ENCODE peak calls at places on chromosomes 4 and X, in six cellular contexts. A, K, X, Q, V and T are unnamed samples.
A peak's percentile ranks its signal among the peaks of the same experiment; 100 is the strongest.

GRCh38 chr4:21507439-21507838 is 441.1 kb downstream of the KCNIP4 start:
- DNase-seq in X (peak; percentile 10), Q (no peak), K (no peak), A (no peak), V (peak; percentile 47), T (no peak)

GRCh38 chr4:106601519-106601918 is 232.9 kb upstream of the GIMD1 start:
- DNase-seq in V (no peak), A (no peak), X (no peak), Q (no peak), K (no peak), T (no peak)

GRCh38 chrX:107738768-107739167 is 36.8 kb downstream of the TSC22D3 start:
- DNase-seq in V (no peak), Q (no peak), X (no peak), K (no peak), A (no peak), T (no peak)

GRCh38 chrX:153598541-153599191 is at the start of gene CCNQ:
- DNase-seq in K (no peak), A (no peak), Q (peak; percentile 70), X (peak; percentile 60), V (peak; percentile 10), T (peak; percentile 5)

GRCh38 chr4:98961770-98962169 is 32.8 kb upstream of the EIF4E start:
- DNase-seq in K (no peak), A (no peak), X (no peak), V (no peak), Q (no peak), T (no peak)

GRCh38 chr4:150938873-150939499 is 76.1 kb downstream of the LRBA start:
- DNase-seq in A (no peak), X (no peak), V (peak; percentile 9), Q (no peak), K (no peak), T (no peak)

GRCh38 chr4:109296545-109296944 is 5.9 kb downstream of the COL25A1 start:
- DNase-seq in K (no peak), A (no peak), Q (no peak), X (no peak), V (no peak), T (no peak)

GRCh38 chrX:148771440-148771839 is 271.0 kb downstream of the AFF2 start:
- DNase-seq in V (no peak), Q (no peak), K (no peak), A (no peak), X (no peak), T (no peak)

GRCh38 chrX:41259516-41259915 is 74.4 kb upstream of the DDX3X start:
- DNase-seq in A (no peak), X (no peak), K (no peak), V (no peak), Q (no peak), T (no peak)

GRCh38 chrX:41258871-41259270 is 75.1 kb upstream of the DDX3X start:
- DNase-seq in K (no peak), Q (no peak), X (no peak), V (no peak), A (no peak), T (no peak)

GRCh38 chrX:41258281-41258680 is 75.7 kb upstream of the DDX3X start:
- DNase-seq in K (no peak), X (no peak), Q (no peak), V (no peak), A (no peak), T (no peak)
- H3K36me3 ChIP-seq in K (no peaks in the 10 kb centered on the region), X (no peaks in the 10 kb centered on the region), Q (no peaks in the 10 kb centered on the region), V (no peaks in the 10 kb centered on the region), A (no peaks in the 10 kb centered on the region), T (no peaks in the 10 kb centered on the region)

GRCh38 chr4:1983846-1984405 is 24.8 kb downstream of the NELFA start:
- DNase-seq in K (peak; percentile 23), X (no peak), A (no peak), V (no peak), Q (no peak), T (no peak)

GRCh38 chr4:1980561-1981041 is 28.2 kb downstream of the NELFA start:
- DNase-seq in X (no peak), V (no peak), Q (no peak), A (no peak), K (peak; percentile 19), T (no peak)

GRCh38 chr4:1981251-1982055 is 27.3 kb downstream of the NELFA start:
- DNase-seq in X (peak; percentile 63), V (peak; percentile 19), K (peak; percentile 30), Q (no peak), A (no peak), T (no peak)

GRCh38 chr4:1983053-1983845 is 25.5 kb downstream of the NELFA start:
- DNase-seq in V (no peak), A (no peak), K (peak; percentile 29), X (no peak), Q (no peak), T (no peak)

GRCh38 chr4:1982124-1983052 is 26.4 kb downstream of the NELFA start:
- DNase-seq in V (no peak), X (no peak), A (no peak), K (no peak), Q (no peak), T (no peak)
- H3K36me3 ChIP-seq in V (peaks cover 47% of the 10 kb centered on the region), X (peaks cover 3% of the 10 kb centered on the region), A (peaks cover 4% of the 10 kb centered on the region), K (peaks cover 100% of the 10 kb centered on the region), Q (peaks cover 39% of the 10 kb centered on the region), T (peaks cover 31% of the 10 kb centered on the region)

GRCh38 chr4:53702334-53703266 is 111.3 kb upstream of the LNX1 start:
- DNase-seq in V (peak; percentile 86), X (peak; percentile 50), A (peak; percentile 26), Q (peak; percentile 86), K (peak; percentile 75), T (no peak)

GRCh38 chr4:53705151-53705764 is 114.0 kb upstream of the LNX1 start:
- DNase-seq in Q (peak; percentile 48), V (no peak), X (no peak), A (no peak), K (no peak), T (no peak)

GRCh38 chr4:53705972-53706371 is 114.7 kb upstream of the LNX1 start:
- DNase-seq in K (no peak), A (no peak), V (no peak), X (no peak), Q (no peak), T (no peak)

GRCh38 chr4:53703267-53703655 is 112.0 kb upstream of the LNX1 start:
- DNase-seq in Q (no peak), A (no peak), X (no peak), V (no peak), K (no peak), T (no peak)

DNA sequence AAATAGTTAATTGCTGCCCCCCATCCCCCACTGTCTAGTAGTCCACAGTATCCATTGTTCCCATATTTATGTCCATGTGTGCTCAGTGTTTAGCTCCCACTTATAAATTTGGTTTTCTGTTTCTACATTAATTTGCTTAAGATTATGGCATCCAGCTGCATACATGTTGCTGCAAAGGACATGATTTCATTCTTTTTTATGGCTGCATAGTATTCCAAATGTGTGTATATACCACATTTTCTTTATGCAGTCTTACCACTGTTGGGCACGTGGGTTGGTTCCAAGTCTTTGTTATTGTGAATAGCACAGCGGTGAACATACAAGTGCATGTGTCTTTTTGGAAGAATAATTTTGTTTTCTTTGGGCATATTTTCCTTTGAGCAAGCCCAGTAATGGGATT is 113.0 kb upstream of the LNX1 start:
- DNase-seq in A (no peak), Q (no peak), K (no peak), X (no peak), V (no peak), T (no peak)
- H3K36me3 ChIP-seq in A (no peaks in the 10 kb centered on the region), Q (no peaks in the 10 kb centered on the region), K (no peaks in the 10 kb centered on the region), X (no peaks in the 10 kb centered on the region), V (no peaks in the 10 kb centered on the region), T (no peaks in the 10 kb centered on the region)

DNA sequence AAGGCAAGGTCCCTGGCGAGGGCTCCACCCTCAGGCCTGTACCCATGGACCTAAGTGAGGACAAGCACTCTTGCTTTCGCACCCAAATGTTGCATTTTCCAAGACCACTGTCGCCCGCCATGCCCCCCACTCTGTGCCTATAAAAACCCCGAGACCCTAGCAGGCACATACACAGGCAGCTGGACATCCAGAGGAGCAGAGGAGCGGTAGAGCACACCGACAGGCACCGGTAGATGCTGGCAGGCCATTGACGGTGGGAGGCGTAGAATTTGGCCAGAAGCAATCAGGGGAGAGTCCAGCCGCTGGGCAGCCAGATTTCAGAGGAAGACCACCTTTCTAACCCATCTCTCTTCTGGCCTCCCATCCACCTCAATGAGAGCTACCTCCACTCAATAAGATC is 715.2 kb upstream of the AADAT start:
- DNase-seq in V (no peak), Q (no peak), K (no peak), A (no peak), X (no peak), T (no peak)
- H3K36me3 ChIP-seq in V (no peaks in the 10 kb centered on the region), Q (no peaks in the 10 kb centered on the region), K (no peaks in the 10 kb centered on the region), A (no peaks in the 10 kb centered on the region), X (no peaks in the 10 kb centered on the region), T (no peaks in the 10 kb centered on the region)

DNA sequence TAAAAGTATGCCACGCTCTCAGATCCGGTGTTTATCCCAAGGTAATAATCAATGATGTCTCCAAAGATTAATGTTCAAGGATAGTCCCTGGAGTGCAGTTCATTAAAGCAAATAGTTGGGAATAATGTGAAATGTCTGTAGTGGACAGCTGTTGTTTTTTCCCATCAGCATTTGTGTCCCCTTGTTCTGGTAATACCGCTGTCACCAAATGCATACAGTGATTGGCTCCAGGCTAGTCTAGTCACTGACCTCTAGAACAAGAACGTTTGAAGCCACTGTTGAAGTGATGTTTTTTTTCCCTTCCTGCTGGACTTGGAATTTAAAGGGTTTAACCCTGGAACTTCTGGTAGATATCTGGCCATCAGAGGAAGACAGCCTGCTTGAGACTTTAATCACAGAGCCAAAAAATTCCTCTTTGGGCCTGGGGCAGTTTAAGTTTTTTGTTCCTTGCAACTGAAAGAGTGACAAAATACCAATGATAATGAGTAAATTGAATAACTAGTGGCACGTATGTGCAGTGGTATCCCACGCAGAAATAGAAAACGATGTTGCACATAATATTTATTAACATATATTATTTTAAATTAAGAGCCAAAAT is 30.6 kb downstream of the HSD17B11 start:
- DNase-seq in K (no peak), A (no peak), X (no peak), V (no peak), Q (no peak), T (no peak)
- H3K36me3 ChIP-seq in K (peaks cover 79% of the 10 kb centered on the region), A (no peaks in the 10 kb centered on the region), X (no peaks in the 10 kb centered on the region), V (peaks cover 2% of the 10 kb centered on the region), Q (no peaks in the 10 kb centered on the region), T (peaks cover 20% of the 10 kb centered on the region)

DNA sequence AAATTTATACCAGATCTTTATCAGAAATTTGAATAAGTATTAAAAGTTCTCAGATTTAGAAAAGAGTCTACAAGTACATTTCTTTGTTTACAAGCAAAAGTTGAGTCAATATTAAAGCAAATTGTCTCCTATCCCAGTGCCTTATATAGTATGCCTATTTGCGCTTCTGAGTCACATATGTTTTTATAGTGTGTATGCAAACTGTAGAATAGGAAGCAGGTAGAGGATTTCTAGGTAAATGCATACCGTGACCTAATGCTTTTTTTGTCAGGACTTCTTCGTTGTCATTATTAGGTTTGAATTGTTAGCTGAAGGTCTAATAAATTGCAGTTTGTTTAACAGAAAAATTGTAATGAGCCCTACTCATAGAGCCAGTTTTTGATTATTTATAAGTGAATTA is 22.2 kb downstream of the CEP44 start:
- DNase-seq in A (no peak), Q (no peak), K (no peak), X (no peak), V (no peak), T (no peak)
- H3K36me3 ChIP-seq in A (no peaks in the 10 kb centered on the region), Q (no peaks in the 10 kb centered on the region), K (peaks cover 49% of the 10 kb centered on the region), X (peaks cover 9% of the 10 kb centered on the region), V (no peaks in the 10 kb centered on the region), T (peaks cover 8% of the 10 kb centered on the region)

GRCh38 chr4:3208826-3209225 is 40.1 kb upstream of the MSANTD1 start:
- DNase-seq in X (no peak), K (no peak), A (no peak), V (no peak), Q (no peak), T (no peak)
- H3K36me3 ChIP-seq in X (peaks cover 9% of the 10 kb centered on the region), K (peaks cover 86% of the 10 kb centered on the region), A (peaks cover 5% of the 10 kb centered on the region), V (peaks cover 13% of the 10 kb centered on the region), Q (peaks cover 48% of the 10 kb centered on the region), T (peaks cover 50% of the 10 kb centered on the region)